ENCODE peak calls at places on chromosomes 12 and 14, in eight cellular contexts. G, B, A, L, R, J, S and K are unnamed samples.

GRCh38 chr12:10673660-10674384 is at the start of gene STYK1:
- DNase-seq in G (peak; percentile 44), B (peak; percentile 74), A (peak; percentile 88), L (peak; percentile 72), R (no peak), J (peak; percentile 75), S (peak; percentile 20), K (peak; percentile 87)

GRCh38 chr12:18828483-18828882 is 90.6 kb downstream of the CAPZA3 start:
- DNase-seq in G (no peak), B (no peak), A (no peak), L (no peak), R (no peak), J (no peak), S (no peak), K (no peak)

GRCh38 chr14:99351166-99352007 is 79.4 kb upstream of the BCL11B start:
- DNase-seq in G (no peak), B (no peak), A (no peak), L (no peak), R (no peak), J (no peak), S (no peak), K (no peak)

GRCh38 chr12:80670214-80670613 is 37.2 kb upstream of the MYF6 start:
- DNase-seq in G (no peak), B (no peak), A (no peak), L (no peak), R (no peak), J (no peak), S (no peak), K (no peak)

GRCh38 chr14:92513204-92513965 is at the start of gene RIN3:
- DNase-seq in G (no peak), B (no peak), A (peak; percentile 85), L (peak; percentile 46), R (peak; percentile 16), J (peak; percentile 48), S (peak; percentile 38), K (peak; percentile 94)

GRCh38 chr14:71529855-71530254 is 402.4 kb upstream of the RGS6 start:
- DNase-seq in G (peak; percentile 34), B (no peak), A (no peak), L (no peak), R (no peak), J (no peak), S (no peak), K (no peak)

GRCh38 chr14:21023817-21024667 is 819 bp downstream of the NDRG2 start:
- DNase-seq in G (no peak), B (no peak), A (no peak), L (no peak), R (no peak), J (no peak), S (peak; percentile 59), K (no peak)

GRCh38 chr12:124720019-124720686 is 143.5 kb downstream of the SCARB1 start:
- DNase-seq in G (no peak), B (no peak), A (no peak), L (peak; percentile 41), R (no peak), J (peak; percentile 72), S (no peak), K (no peak)

GRCh38 chr14:100072783-100073346 is 7.6 kb downstream of the EVL start:
- DNase-seq in G (peak; percentile 33), B (peak; percentile 32), A (peak; percentile 84), L (no peak), R (no peak), J (no peak), S (no peak), K (peak; percentile 89)

GRCh38 chr12:67915335-67915851 is 73.9 kb upstream of the IFNG-AS1 start:
- DNase-seq in G (no peak), B (no peak), A (no peak), L (no peak), R (no peak), J (no peak), S (peak; percentile 8), K (no peak)

GRCh38 chr14:100065942-100066574 is 836 bp downstream of the EVL start:
- DNase-seq in G (no peak), B (no peak), A (peak; percentile 95), L (no peak), R (no peak), J (no peak), S (no peak), K (peak; percentile 85)

GRCh38 chr12:26854028-26854387 is 21.0 kb upstream of the ITPR2 start:
- DNase-seq in G (no peak), B (no peak), A (no peak), L (no peak), R (no peak), J (no peak), S (no peak), K (no peak)

GRCh38 chr12:42145552-42146215 is 1.0 kb upstream of the GXYLT1 start:
- DNase-seq in G (no peak), B (no peak), A (peak; percentile 52), L (no peak), R (no peak), J (peak; percentile 6), S (no peak), K (no peak)

GRCh38 chr12:77679701-77680100 is 151.0 kb upstream of the NAV3 start:
- DNase-seq in G (no peak), B (no peak), A (no peak), L (no peak), R (no peak), J (no peak), S (no peak), K (no peak)

GRCh38 chr14:24958271-24958670 is 91.7 kb downstream of the STXBP6 start:
- DNase-seq in G (no peak), B (no peak), A (no peak), L (no peak), R (no peak), J (no peak), S (no peak), K (no peak)

GRCh38 chr14:54002653-54003052 is 46.0 kb upstream of the BMP4 start:
- DNase-seq in G (no peak), B (no peak), A (no peak), L (no peak), R (no peak), J (no peak), S (no peak), K (no peak)

GRCh38 chr14:100981808-100982207 is 78.3 kb upstream of the RTL1 start:
- DNase-seq in G (no peak), B (no peak), A (no peak), L (no peak), R (no peak), J (no peak), S (no peak), K (no peak)

GRCh38 chr14:67567654-67568053 is 32.4 kb downstream of the PIGH start:
- DNase-seq in G (no peak), B (no peak), A (no peak), L (no peak), R (no peak), J (no peak), S (no peak), K (peak; percentile 34)

GRCh38 chr12:93762059-93762719 is 85.0 kb downstream of the CRADD start:
- DNase-seq in G (no peak), B (no peak), A (no peak), L (no peak), R (no peak), J (no peak), S (no peak), K (no peak)

GRCh38 chr12:132872073-132872855 is 15.1 kb downstream of the CHFR start:
- DNase-seq in G (no peak), B (no peak), A (no peak), L (no peak), R (no peak), J (no peak), S (no peak), K (no peak)

GRCh38 chr14:31207746-31208545 is at the start of gene HECTD1:
- DNase-seq in G (peak; percentile 67), B (peak; percentile 89), A (peak; percentile 94), L (peak; percentile 85), R (peak; percentile 46), J (peak; percentile 89), S (peak; percentile 93), K (no peak)
- TF ChIP-seq POLR2A in G (no peak), B (peak; percentile 45), A (peak; percentile 59), L (peak; percentile 95), R (no peak), J (peak; percentile 68), S (peak; percentile 97), K (peak; percentile 40)

GRCh38 chr14:49691031-49691430 is 1.9 kb upstream of the KLHDC1 start:
- DNase-seq in G (no peak), B (no peak), A (no peak), L (no peak), R (no peak), J (no peak), S (no peak), K (no peak)

GRCh38 chr14:49688701-49689030 is 652 bp upstream of the POLE2 start:
- DNase-seq in G (no peak), B (no peak), A (no peak), L (no peak), R (no peak), J (peak; percentile 11), S (no peak), K (no peak)

GRCh38 chr14:49687942-49688700 is at the start of gene POLE2:
- DNase-seq in G (peak; percentile 28), B (peak; percentile 51), A (peak; percentile 90), L (peak; percentile 55), R (peak; percentile 2), J (peak; percentile 72), S (peak; percentile 55), K (peak; percentile 94)

GRCh38 chr14:49692191-49692757 is 646 bp upstream of the KLHDC1 start:
- DNase-seq in G (no peak), B (no peak), A (no peak), L (no peak), R (no peak), J (no peak), S (no peak), K (no peak)

GRCh38 chr14:49692895-49693737 is at the start of gene KLHDC1:
- DNase-seq in G (peak; percentile 79), B (peak; percentile 72), A (peak; percentile 83), L (peak; percentile 49), R (peak; percentile 23), J (peak; percentile 85), S (peak; percentile 66), K (peak; percentile 97)
- TF ChIP-seq POLR2A in G (no peak), B (peak; percentile 74), A (peak; percentile 43), L (peak; percentile 91), R (peak; percentile 13), J (peak; percentile 95), S (peak; percentile 50), K (peak; percentile 92)

GRCh38 chr12:48681738-48682532 is at the start of gene KANSL2:
- DNase-seq in G (peak; percentile 99), B (peak; percentile 99), A (peak; percentile 100), L (peak; percentile 99), R (peak; percentile 97), J (peak; percentile 99), S (peak; percentile 98), K (peak; percentile 99)
- TF ChIP-seq POLR2A in G (no peak), B (peak; percentile 98), A (peak; percentile 99), L (peak; percentile 98), R (peak; percentile 93), J (peak; percentile 99), S (peak; percentile 99), K (peak; percentile 80)

GRCh38 chr14:47240755-47241437 is 434.5 kb downstream of the MDGA2 start:
- DNase-seq in G (no peak), B (no peak), A (peak; percentile 2), L (no peak), R (no peak), J (no peak), S (no peak), K (no peak)

GRCh38 chr14:47246367-47246766 is 429.0 kb downstream of the MDGA2 start:
- DNase-seq in G (no peak), B (no peak), A (no peak), L (no peak), R (no peak), J (no peak), S (no peak), K (no peak)
- TF ChIP-seq POLR2A in G (no peak), B (no peak), A (no peak), L (no peak), R (no peak), J (no peak), S (no peak), K (no peak)